ENCODE peak calls at places on chromosomes 16 and 17, in five cellular contexts. J, G, F, Z and B are unnamed samples.
A peak's percentile ranks its signal among the peaks of the same experiment; 100 is the strongest.

GRCh38 chr17:8266648-8267479 is 17.8 kb downstream of the PFAS start:
- DNase-seq in G (no peak), F (no peak), Z (no peak), J (no peak), B (no peak)

GRCh38 chr16:19872935-19873334 is 11.7 kb downstream of the GPRC5B start:
- DNase-seq in Z (no peak), J (no peak), F (no peak), G (no peak), B (no peak)

GRCh38 chr17:41480581-41480980 is 370 bp downstream of the KRT35 start:
- DNase-seq in Z (no peak), G (no peak), J (no peak), F (no peak), B (no peak)

GRCh38 chr16:86987746-86988670 is 329.2 kb downstream of the C16orf95 start:
- DNase-seq in J (no peak), F (no peak), Z (no peak), G (no peak), B (no peak)

GRCh38 chr16:8565498-8565897 is 24.8 kb downstream of the TMEM114 start:
- DNase-seq in J (peak; percentile 21), F (no peak), Z (no peak), G (no peak), B (no peak)

GRCh38 chr16:56321571-56321970 is 103.8 kb downstream of the AMFR start:
- DNase-seq in J (no peak), Z (no peak), F (no peak), G (no peak), B (no peak)

GRCh38 chr17:64781810-64782555 is 119.9 kb upstream of the SMURF2 start:
- DNase-seq in J (no peak), Z (no peak), F (no peak), G (no peak), B (no peak)

GRCh38 chr17:17698869-17699351 is 17.7 kb downstream of the RAI1 start:
- DNase-seq in Z (no peak), J (no peak), G (no peak), F (peak; percentile 65), B (no peak)

GRCh38 chr16:1591306-1591705 is 20.6 kb downstream of the IFT140 start:
- DNase-seq in G (no peak), J (no peak), Z (no peak), F (no peak), B (no peak)

GRCh38 chr17:6305613-6306360 is 129.1 kb downstream of the AIPL1 start:
- DNase-seq in G (no peak), J (no peak), F (no peak), Z (no peak), B (no peak)

GRCh38 chr17:14775761-14776492 is 475.0 kb downstream of the HS3ST3B1 start:
- DNase-seq in F (no peak), Z (no peak), G (no peak), J (no peak), B (no peak)

GRCh38 chr17:41992576-41992975 is 24.7 kb downstream of the DNAJC7 start:
- DNase-seq in F (no peak), Z (no peak), G (no peak), J (no peak), B (no peak)

GRCh38 chr16:11727945-11728543 is 14.6 kb downstream of the TXNDC11 start:
- DNase-seq in J (peak; percentile 65), F (no peak), G (no peak), Z (no peak), B (no peak)

GRCh38 chr17:56172517-56172982 is 19.3 kb downstream of the ANKFN1 start:
- DNase-seq in G (no peak), Z (no peak), F (no peak), J (no peak), B (peak; percentile 92)

GRCh38 chr16:8886593-8887437 is 4.7 kb downstream of the LITAFD start:
- DNase-seq in Z (no peak), G (no peak), J (no peak), F (no peak), B (no peak)

GRCh38 chr16:17070882-17071592 is 399.7 kb downstream of the XYLT1 start:
- DNase-seq in G (peak; percentile 81), F (no peak), J (no peak), Z (peak; percentile 85), B (no peak)

GRCh38 chr17:49996121-49996494 is 1.1 kb upstream of the DLX3 start:
- DNase-seq in G (no peak), J (no peak), Z (no peak), F (no peak), B (no peak)

GRCh38 chr17:56592487-56593072 is 919 bp upstream of the NOG start:
- DNase-seq in J (peak; percentile 44), Z (peak; percentile 73), F (peak; percentile 70), G (peak; percentile 75), B (peak; percentile 14)

GRCh38 chr16:54432481-54433229 is 146.1 kb upstream of the IRX3 start:
- DNase-seq in J (no peak), G (no peak), Z (no peak), F (no peak), B (no peak)

GRCh38 chr16:86823895-86824671 is 245.7 kb downstream of the FOXL1 start:
- DNase-seq in J (no peak), G (no peak), Z (no peak), F (no peak), B (no peak)

GRCh38 chr16:4055748-4056147 is 60.5 kb downstream of the ADCY9 start:
- DNase-seq in J (no peak), G (no peak), F (no peak), Z (no peak), B (no peak)

GRCh38 chr17:77790143-77790829 is 168.2 kb upstream of the TNRC6C start:
- DNase-seq in Z (no peak), F (no peak), G (no peak), J (no peak), B (no peak)

GRCh38 chr16:24178496-24178895 is 77.6 kb upstream of the CACNG3 start:
- DNase-seq in J (peak; percentile 35), G (no peak), F (peak; percentile 25), Z (no peak), B (no peak)

GRCh38 chr17:82055023-82055964 is 3.6 kb downstream of the GPS1 start:
- DNase-seq in Z (no peak), F (no peak), G (no peak), J (no peak), B (no peak)

GRCh38 chr17:7017827-7018200 is 5.0 kb upstream of the BCL6B start:
- DNase-seq in F (no peak), J (no peak), G (no peak), Z (peak; percentile 62), B (no peak)

GRCh38 chr16:23491490-23492391 is 18.6 kb downstream of the GGA2 start:
- DNase-seq in G (no peak), J (no peak), Z (no peak), F (peak; percentile 81), B (no peak)